ENCODE peak calls at places on chromosome 15, in four cellular contexts. E is HCT116, S is HepG2, N is SK-N-SH. J is an unnamed sample.

GRCh38 chr15:25624504-25625172 is 185.8 kb upstream of the UBE3A start:
- DNase-seq in E (no peak), S (no peak), N (no peak), J (no peak)

GRCh38 chr15:41695750-41696436 is 35.7 kb downstream of the MGA start:
- DNase-seq in E (peak), S (peak), N (peak), J (peak)

GRCh38 chr15:34046471-34047145 is 7.6 kb upstream of the AVEN start:
- DNase-seq in E (no peak), S (no peak), N (no peak), J (no peak)

GRCh38 chr15:26314577-26314976 is 451.4 kb upstream of the ATP10A start:
- DNase-seq in E (no peak), S (no peak), N (no peak), J (no peak)

GRCh38 chr15:74431116-74431515 is 2.6 kb downstream of the SEMA7A start:
- DNase-seq in E (no peak), S (no peak), N (no peak), J (no peak)

GRCh38 chr15:33207646-33208045 is 13.1 kb upstream of the FMN1 start:
- DNase-seq in E (no peak), S (no peak), N (no peak), J (no peak)

GRCh38 chr15:68186671-68187397 is 18.3 kb downstream of the CALML4 start:
- DNase-seq in E (no peak), S (no peak), N (no peak), J (no peak)

GRCh38 chr15:74616020-74616939 is 644 bp downstream of the CLK3 start:
- DNase-seq in E (no peak), S (peak), N (peak), J (peak)

GRCh38 chr15:55786341-55786740 is 43.4 kb upstream of the PRTG start:
- DNase-seq in E (no peak), S (peak), N (no peak), J (no peak)

GRCh38 chr15:49843725-49844124 is 222.9 kb downstream of the DTWD1 start:
- DNase-seq in E (no peak), S (no peak), N (no peak), J (no peak)

GRCh38 chr15:31563421-31563820 is 236.8 kb downstream of the KLF13 start:
- DNase-seq in E (no peak), S (no peak), N (no peak), J (no peak)

GRCh38 chr15:78146437-78147154 is 2.6 kb upstream of the IDH3A start:
- DNase-seq in E (no peak), S (no peak), N (no peak), J (no peak)

GRCh38 chr15:68187559-68187958 is 17.6 kb downstream of the CALML4 start:
- DNase-seq in E (no peak), S (no peak), N (peak), J (no peak)

GRCh38 chr15:45328663-45329062 is 49.7 kb downstream of the GATM start:
- DNase-seq in E (no peak), S (no peak), N (no peak), J (no peak)

GRCh38 chr15:87326274-87326673 is 930.3 kb downstream of the NTRK3 start:
- DNase-seq in E (no peak), S (no peak), N (peak), J (no peak)

GRCh38 chr15:61702224-61703120 is 357.8 kb downstream of the VPS13C start:
- DNase-seq in E (no peak), S (no peak), N (no peak), J (no peak)

GRCh38 chr15:64969401-64969800 is 20.3 kb downstream of the SPG21 start:
- DNase-seq in E (no peak), S (no peak), N (no peak), J (no peak)

GRCh38 chr15:80242132-80242769 is 9.8 kb downstream of the CTXND1 start:
- DNase-seq in E (peak), S (peak), N (peak), J (peak)

GRCh38 chr15:44836094-44836493 is 99.8 kb downstream of the TRIM69 start:
- DNase-seq in E (no peak), S (peak), N (no peak), J (no peak)

GRCh38 chr15:78696436-78696835 is 55.4 kb upstream of the CHRNB4 start:
- DNase-seq in E (no peak), S (no peak), N (no peak), J (no peak)

GRCh38 chr15:65409284-65409631 is 13.5 kb downstream of the IGDCC4 start:
- DNase-seq in E (no peak), S (peak), N (no peak), J (peak)

GRCh38 chr15:68440136-68440535 is 8.2 kb upstream of the ITGA11 start:
- DNase-seq in E (no peak), S (no peak), N (no peak), J (no peak)

GRCh38 chr15:62951481-62951880 is 91.1 kb upstream of the TPM1 start:
- DNase-seq in E (no peak), S (no peak), N (no peak), J (no peak)

GRCh38 chr15:33955945-33956344 is 12.4 kb upstream of the CHRM5 start:
- DNase-seq in E (no peak), S (no peak), N (no peak), J (no peak)

GRCh38 chr15:95626501-95627361 is 703.8 kb upstream of the NR2F2 start:
- DNase-seq in E (no peak), S (no peak), N (no peak), J (no peak)

GRCh38 chr15:85551221-85551832 is 170.9 kb downstream of the AKAP13 start:
- DNase-seq in E (no peak), S (no peak), N (no peak), J (no peak)

GRCh38 chr15:84586641-84587160 is 14.1 kb upstream of the ZSCAN2 start:
- DNase-seq in E (no peak), S (no peak), N (no peak), J (no peak)

GRCh38 chr15:73856458-73857192 is 16.7 kb upstream of the TBC1D21 start:
- DNase-seq in E (no peak), S (no peak), N (peak), J (no peak)

GRCh38 chr15:65980824-65981456 is 111.6 kb downstream of the RAB11A start:
- DNase-seq in E (peak), S (peak), N (peak), J (peak)

GRCh38 chr15:81270781-81271491 is 53.0 kb downstream of the STARD5 start:
- DNase-seq in E (no peak), S (no peak), N (no peak), J (no peak)

GRCh38 chr15:63942486-63943365 is 103.6 kb downstream of the DAPK2 start:
- DNase-seq in E (no peak), S (no peak), N (no peak), J (no peak)

GRCh38 chr15:81729340-81729739 is 316.5 kb downstream of the MEX3B start:
- DNase-seq in E (no peak), S (no peak), N (no peak), J (no peak)

GRCh38 chr15:59138243-59138642 is 33.3 kb downstream of the CCNB2 start:
- DNase-seq in E (peak), S (peak), N (peak), J (peak)

GRCh38 chr15:78050851-78051250 is 26.7 kb downstream of the TBC1D2B start:
- DNase-seq in E (no peak), S (no peak), N (no peak), J (no peak)

GRCh38 chr15:79067434-79067833 is 23.1 kb downstream of the RASGRF1 start:
- DNase-seq in E (no peak), S (peak), N (no peak), J (no peak)

GRCh38 chr15:64892850-64893403 is 18.8 kb upstream of the ANKDD1A start:
- DNase-seq in E (no peak), S (no peak), N (no peak), J (no peak)

GRCh38 chr15:46344906-46345305 is 710.1 kb downstream of the SQOR start:
- DNase-seq in E (no peak), S (no peak), N (no peak), J (no peak)

GRCh38 chr15:41904487-41905359 is 10.9 kb upstream of the SPTBN5 start:
- DNase-seq in E (peak), S (peak), N (peak), J (peak)

DNA sequence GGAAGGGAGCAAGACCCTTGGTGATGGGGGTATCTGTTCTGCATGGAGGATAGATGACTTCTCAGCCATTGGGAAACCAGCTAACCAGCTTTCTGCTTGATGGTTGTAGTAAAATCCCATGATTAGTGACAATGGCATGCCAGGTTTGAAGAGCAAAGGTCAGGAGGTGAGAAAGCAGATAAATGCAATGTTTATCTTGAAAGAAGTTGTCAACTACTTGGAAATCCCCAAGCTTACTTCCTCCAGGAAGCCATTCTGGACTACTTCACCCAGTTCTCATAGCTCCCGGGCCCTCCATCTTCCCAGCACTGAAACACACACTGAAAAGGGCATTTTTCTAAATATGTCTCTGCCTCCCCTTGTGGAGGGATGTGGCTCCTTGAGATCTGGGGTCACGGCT is 51.3 kb downstream of the SMAD3 start:
- DNase-seq in E (no peak), S (peak), N (no peak), J (no peak)
- TF ChIP-seq ELF1 in E (no peak), S (no peak), N (no peak), J (no peak)

DNA sequence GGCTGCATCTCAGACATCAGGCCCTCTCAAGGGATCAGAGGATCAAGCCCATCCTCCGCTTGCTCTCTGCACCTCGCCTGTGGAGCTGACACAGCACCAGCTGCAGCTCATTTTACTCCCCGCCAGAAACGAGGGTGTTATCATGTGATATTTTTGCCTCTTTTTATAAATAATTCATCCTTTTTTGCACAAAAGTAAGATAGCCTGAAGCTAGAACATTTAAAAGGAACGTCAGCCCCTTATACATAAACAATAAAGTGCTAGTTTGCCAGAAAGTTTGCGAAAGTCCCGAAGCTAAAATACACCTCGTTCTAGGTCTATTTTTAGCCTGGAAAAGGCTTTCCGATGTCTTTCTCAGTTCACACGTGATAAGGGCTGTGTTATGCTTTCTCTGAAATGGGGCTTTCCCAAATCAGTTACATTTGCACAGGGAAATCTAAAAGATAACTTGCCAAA is 9.6 kb upstream of the FAM174B start:
- DNase-seq in E (no peak), S (no peak), N (no peak), J (no peak)
- TF ChIP-seq CTCF in E (no peak), S (no peak), N (no peak), J (no peak)

GRCh38 chr15:101620645-101621044 is 31.5 kb downstream of the TM2D3 start:
- DNase-seq in E (no peak), S (no peak), N (no peak), J (no peak)
- H3K4me3 ChIP-seq in E (no peak), S (no peak), N (no peak), J (no peak)

DNA sequence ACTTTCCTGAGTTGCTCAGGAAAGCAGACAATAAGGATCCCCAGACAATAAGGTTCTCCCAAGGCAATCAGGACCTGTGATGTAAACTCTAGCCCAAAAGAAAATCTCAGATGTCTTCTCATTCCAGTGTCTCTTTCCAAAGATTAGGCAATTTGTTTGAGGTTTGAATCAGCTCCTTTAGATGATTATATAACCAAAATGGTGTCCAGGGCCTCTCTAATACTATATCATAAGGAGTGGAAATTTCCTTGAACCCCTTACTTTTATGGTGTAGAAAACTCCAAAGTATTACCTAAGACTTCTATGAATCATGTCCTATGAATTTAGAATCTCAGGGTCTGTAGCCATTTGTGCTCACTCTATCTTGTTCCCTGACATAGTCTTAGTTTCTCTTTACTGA is 65.9 kb downstream of the GPR176 start:
- DNase-seq in E (no peak), S (no peak), N (no peak), J (no peak)
- TF ChIP-seq ELF1 in E (no peak), S (no peak), N (no peak), J (no peak)

DNA sequence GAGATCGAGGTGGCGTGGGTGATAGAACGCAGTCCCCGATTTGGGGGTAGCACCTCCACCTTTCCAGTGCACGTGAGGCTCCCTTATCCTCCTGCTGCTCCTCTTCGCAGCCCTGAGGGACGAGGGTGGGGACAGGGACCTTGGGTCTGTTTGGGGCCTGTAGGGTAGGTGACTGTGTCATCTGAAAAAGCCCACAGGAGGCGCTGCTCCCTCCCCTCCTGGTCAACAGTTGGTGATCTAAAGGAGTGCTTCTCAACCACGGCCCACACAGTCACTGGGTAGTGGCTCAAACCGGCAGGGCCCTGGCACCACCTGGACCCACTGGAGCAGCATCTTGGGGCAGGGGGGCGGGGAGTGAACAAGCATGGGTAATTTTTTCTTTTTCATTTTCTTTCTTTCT is 7.1 kb downstream of the LRRK1 start:
- DNase-seq in E (no peak), S (no peak), N (no peak), J (peak)
- TF ChIP-seq CTCF in E (no peak), S (peak), N (peak), J (peak)